ENCODE peak calls at places on chromosome 18, in six cellular contexts. One of them, this sample, is unnamed.

GRCh38 chr18:10414293-10414842 is 40.1 kb upstream of the APCDD1 start:
- DNase-seq in PC-3: no peak
- DNase-seq in cardiac muscle cell: no peak
- DNase-seq in A549: no peak
- DNase-seq in astrocyte: no peak
- DNase-seq in stomach: no peak
- DNase-seq in this sample: no peak

GRCh38 chr18:37180086-37180485 is 351.2 kb downstream of the KIAA1328 start:
- DNase-seq in PC-3: no peak
- DNase-seq in cardiac muscle cell: no peak
- DNase-seq in A549: no peak
- DNase-seq in astrocyte: no peak
- DNase-seq in stomach: no peak
- DNase-seq in this sample: no peak

GRCh38 chr18:12460874-12461273 is 53.1 kb downstream of the PRELID3A start:
- DNase-seq in PC-3: no peak
- DNase-seq in cardiac muscle cell: peak; percentile 83
- DNase-seq in A549: no peak
- DNase-seq in astrocyte: no peak
- DNase-seq in stomach: no peak
- DNase-seq in this sample: no peak

GRCh38 chr18:57833441-57834101 is 30.5 kb upstream of the ATP8B1 start:
- DNase-seq in PC-3: peak; percentile 23
- DNase-seq in cardiac muscle cell: no peak
- DNase-seq in A549: no peak
- DNase-seq in astrocyte: peak; percentile 51
- DNase-seq in stomach: no peak
- DNase-seq in this sample: peak; percentile 17

GRCh38 chr18:8177330-8178016 is 431.8 kb upstream of the RAB12 start:
- DNase-seq in PC-3: peak; percentile 20
- DNase-seq in cardiac muscle cell: peak; percentile 85
- DNase-seq in A549: no peak
- DNase-seq in astrocyte: peak; percentile 74
- DNase-seq in stomach: peak; percentile 28
- DNase-seq in this sample: peak; percentile 25

GRCh38 chr18:66193938-66194337 is 410.0 kb downstream of the CDH19 start:
- DNase-seq in PC-3: no peak
- DNase-seq in cardiac muscle cell: peak; percentile 54
- DNase-seq in A549: no peak
- DNase-seq in astrocyte: no peak
- DNase-seq in stomach: no peak
- DNase-seq in this sample: no peak

GRCh38 chr18:79853303-79853992 is 55.7 kb downstream of the KCNG2 start:
- DNase-seq in PC-3: no peak
- DNase-seq in cardiac muscle cell: no peak
- DNase-seq in A549: no peak
- DNase-seq in astrocyte: no peak
- DNase-seq in stomach: no peak
- DNase-seq in this sample: no peak

GRCh38 chr18:54948350-54948837 is 10.9 kb downstream of the CCDC68 start:
- DNase-seq in PC-3: peak; percentile 71
- DNase-seq in cardiac muscle cell: no peak
- DNase-seq in A549: no peak
- DNase-seq in astrocyte: no peak
- DNase-seq in stomach: no peak
- DNase-seq in this sample: no peak

GRCh38 chr18:44080054-44080453 is 600.6 kb upstream of the SETBP1 start:
- DNase-seq in PC-3: no peak
- DNase-seq in cardiac muscle cell: no peak
- DNase-seq in A549: no peak
- DNase-seq in astrocyte: peak; percentile 57
- DNase-seq in stomach: no peak
- DNase-seq in this sample: no peak

GRCh38 chr18:31685097-31686082 is 1.0 kb upstream of the B4GALT6 start:
- DNase-seq in PC-3: peak; percentile 48
- DNase-seq in cardiac muscle cell: peak; percentile 91
- DNase-seq in A549: peak; percentile 39
- DNase-seq in astrocyte: peak; percentile 69
- DNase-seq in stomach: peak; percentile 70
- DNase-seq in this sample: peak; percentile 36
- TF ChIP-seq CTCF in PC-3: no peak
- TF ChIP-seq CTCF in cardiac muscle cell: peak; percentile 44
- TF ChIP-seq CTCF in A549: peak; percentile 58
- TF ChIP-seq CTCF in astrocyte: no peak
- TF ChIP-seq CTCF in stomach: no peak
- TF ChIP-seq CTCF in this sample: peak; percentile 75

GRCh38 chr18:6994053-6994452 is 123.5 kb downstream of the LAMA1 start:
- DNase-seq in PC-3: no peak
- DNase-seq in cardiac muscle cell: peak; percentile 48
- DNase-seq in A549: no peak
- DNase-seq in astrocyte: no peak
- DNase-seq in stomach: no peak
- DNase-seq in this sample: peak; percentile 34
- H3K27ac ChIP-seq in PC-3: no peak overlapping the region
- H3K27ac ChIP-seq in cardiac muscle cell: peak overlapping the region; percentile 83
- H3K27ac ChIP-seq in A549: no peak overlapping the region
- H3K27ac ChIP-seq in astrocyte: no peak overlapping the region
- H3K27ac ChIP-seq in stomach: no peak overlapping the region
- H3K27ac ChIP-seq in this sample: peak overlapping the region; percentile 87

DNA sequence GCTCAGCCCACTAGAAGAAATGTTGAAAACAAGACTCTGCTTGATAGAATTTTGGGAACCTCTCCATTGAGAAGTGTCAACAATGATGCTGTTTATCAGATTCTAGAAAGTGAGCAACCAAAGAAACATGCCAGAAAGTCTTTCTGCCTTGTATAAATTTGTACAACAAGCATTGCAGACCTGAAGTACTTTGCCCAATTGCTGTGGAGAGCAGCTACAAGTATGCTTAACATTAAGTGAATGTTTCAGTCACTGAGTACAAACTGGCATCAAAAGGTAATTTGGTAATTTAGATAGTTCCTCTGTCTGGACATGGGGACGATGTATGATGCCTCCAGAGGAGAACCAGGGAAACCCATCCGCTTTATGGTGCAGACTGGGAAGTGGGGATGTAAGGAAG is 33.4 kb upstream of the SKA1 start:
- DNase-seq in PC-3: no peak
- DNase-seq in cardiac muscle cell: no peak
- DNase-seq in A549: no peak
- DNase-seq in astrocyte: no peak
- DNase-seq in stomach: no peak
- DNase-seq in this sample: no peak
- TF ChIP-seq CTCF in PC-3: no peak
- TF ChIP-seq CTCF in cardiac muscle cell: no peak
- TF ChIP-seq CTCF in A549: no peak
- TF ChIP-seq CTCF in astrocyte: no peak
- TF ChIP-seq CTCF in stomach: no peak
- TF ChIP-seq CTCF in this sample: no peak

DNA sequence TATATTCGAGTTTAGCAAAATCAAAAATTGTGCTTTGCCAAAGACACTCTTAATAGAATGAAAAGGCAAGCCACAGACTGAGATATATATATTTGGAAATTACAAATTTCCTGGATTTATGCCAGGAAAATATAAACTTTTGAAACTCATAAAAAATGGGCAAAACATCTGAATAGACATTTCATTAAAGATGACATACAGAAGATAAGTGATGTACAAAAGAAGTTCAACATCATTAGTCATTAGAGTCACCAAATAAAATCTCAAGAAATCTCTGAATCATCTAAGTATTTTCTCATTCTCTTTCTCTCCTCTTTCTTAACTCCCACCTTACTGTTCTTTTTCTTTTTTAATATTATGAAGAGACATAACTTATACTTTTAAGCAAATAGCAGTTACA is 921.1 kb downstream of the DSC3 start:
- DNase-seq in PC-3: peak; percentile 77
- DNase-seq in cardiac muscle cell: no peak
- DNase-seq in A549: no peak
- DNase-seq in astrocyte: no peak
- DNase-seq in stomach: no peak
- DNase-seq in this sample: no peak
- H3K27ac ChIP-seq in PC-3: peak overlapping the region; percentile 59
- H3K27ac ChIP-seq in cardiac muscle cell: no peak overlapping the region
- H3K27ac ChIP-seq in A549: no peak overlapping the region
- H3K27ac ChIP-seq in astrocyte: no peak overlapping the region
- H3K27ac ChIP-seq in stomach: no peak overlapping the region
- H3K27ac ChIP-seq in this sample: no peak overlapping the region

DNA sequence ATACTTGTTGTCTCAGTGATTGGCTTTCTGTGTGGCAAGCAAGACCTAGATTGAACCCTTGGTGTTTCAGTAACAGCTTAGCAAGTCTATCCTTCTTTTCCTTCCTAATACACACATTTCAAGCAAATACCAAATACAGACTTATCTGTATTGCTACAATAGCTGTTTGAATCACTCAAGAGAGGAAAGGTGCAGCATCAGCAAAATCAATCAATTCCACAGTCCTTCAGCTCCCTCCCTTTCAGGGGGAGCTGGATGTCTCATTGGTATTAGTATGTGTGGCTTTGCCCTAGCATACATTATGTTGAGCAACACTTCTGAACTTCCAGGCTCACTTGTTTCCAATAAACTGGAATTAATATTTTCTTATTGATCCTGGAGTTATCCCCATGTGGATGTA is 323.1 kb downstream of the TMX3 start:
- DNase-seq in PC-3: no peak
- DNase-seq in cardiac muscle cell: no peak
- DNase-seq in A549: no peak
- DNase-seq in astrocyte: no peak
- DNase-seq in stomach: no peak
- DNase-seq in this sample: no peak
- TF ChIP-seq CTCF in PC-3: no peak
- TF ChIP-seq CTCF in cardiac muscle cell: no peak
- TF ChIP-seq CTCF in A549: no peak
- TF ChIP-seq CTCF in astrocyte: no peak
- TF ChIP-seq CTCF in stomach: no peak
- TF ChIP-seq CTCF in this sample: no peak

DNA sequence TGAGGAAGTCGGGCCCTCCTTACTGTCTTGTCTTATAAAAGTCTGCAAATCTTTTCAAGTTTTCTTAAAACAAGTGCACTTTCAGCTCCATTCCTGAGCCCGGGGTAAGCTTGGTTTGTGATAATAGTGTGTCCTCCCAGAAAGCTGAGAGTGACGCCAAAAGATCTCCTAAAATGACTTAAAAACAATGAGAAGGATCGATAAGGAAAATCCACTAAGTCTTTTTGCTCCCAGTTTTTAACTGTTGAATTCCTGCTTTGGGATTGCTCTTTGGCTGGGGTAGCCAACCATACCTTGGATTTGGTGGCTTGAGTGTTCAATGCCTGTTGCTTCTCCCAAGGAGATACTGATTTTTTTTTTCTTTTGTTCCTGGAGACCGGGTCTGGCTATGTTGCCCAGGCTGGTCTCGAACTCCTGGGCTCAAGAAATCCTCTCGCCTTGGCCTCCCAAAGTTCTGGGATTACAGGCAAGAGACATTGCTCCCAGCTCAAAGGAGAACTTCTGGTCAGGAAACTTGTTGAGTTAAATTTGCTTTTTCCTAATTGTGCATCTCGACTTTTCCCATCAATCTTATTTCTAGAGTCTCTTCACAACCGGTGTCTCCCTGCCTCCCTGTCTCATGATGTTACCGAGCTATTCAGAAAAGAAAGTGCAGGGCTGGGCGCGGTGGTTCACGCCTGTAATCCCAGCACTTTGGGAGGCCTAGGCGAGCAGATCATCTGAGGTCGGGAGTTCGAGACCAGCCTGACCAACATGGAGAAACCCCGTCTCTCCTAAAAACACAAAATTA is 3.0 kb downstream of the TGIF1 start:
- DNase-seq in PC-3: no peak
- DNase-seq in cardiac muscle cell: no peak
- DNase-seq in A549: no peak
- DNase-seq in astrocyte: peak; percentile 25
- DNase-seq in stomach: peak; percentile 27
- DNase-seq in this sample: no peak
- H3K27ac ChIP-seq in PC-3: peak overlapping the region; percentile 95
- H3K27ac ChIP-seq in cardiac muscle cell: peak overlapping the region; percentile 94
- H3K27ac ChIP-seq in A549: peak overlapping the region; percentile 98
- H3K27ac ChIP-seq in astrocyte: peak overlapping the region; percentile 99
- H3K27ac ChIP-seq in stomach: peak overlapping the region; percentile 99
- H3K27ac ChIP-seq in this sample: peak overlapping the region; percentile 100

DNA sequence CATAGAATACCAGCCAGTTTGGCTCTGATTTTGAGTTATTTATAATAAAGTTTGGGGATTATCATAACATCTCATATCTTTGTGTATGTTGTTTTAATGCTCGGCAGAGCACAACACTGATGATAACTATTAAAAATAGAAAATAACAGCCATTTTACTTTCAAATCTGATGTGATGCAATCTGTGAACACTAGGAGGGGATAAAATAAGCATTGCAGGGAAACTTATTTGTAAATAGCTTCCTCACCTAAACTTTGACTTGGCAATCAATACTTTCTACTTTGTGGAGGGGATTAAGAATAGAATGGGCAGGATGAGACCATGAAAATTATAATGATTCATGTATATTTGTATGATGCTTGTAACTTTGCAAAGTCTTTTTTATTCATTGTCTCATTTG is 54.4 kb downstream of the USP14 start:
- DNase-seq in PC-3: no peak
- DNase-seq in cardiac muscle cell: no peak
- DNase-seq in A549: no peak
- DNase-seq in astrocyte: no peak
- DNase-seq in stomach: no peak
- DNase-seq in this sample: no peak
- TF ChIP-seq CTCF in PC-3: peak; percentile 48
- TF ChIP-seq CTCF in cardiac muscle cell: no peak
- TF ChIP-seq CTCF in A549: no peak
- TF ChIP-seq CTCF in astrocyte: no peak
- TF ChIP-seq CTCF in stomach: no peak
- TF ChIP-seq CTCF in this sample: no peak

DNA sequence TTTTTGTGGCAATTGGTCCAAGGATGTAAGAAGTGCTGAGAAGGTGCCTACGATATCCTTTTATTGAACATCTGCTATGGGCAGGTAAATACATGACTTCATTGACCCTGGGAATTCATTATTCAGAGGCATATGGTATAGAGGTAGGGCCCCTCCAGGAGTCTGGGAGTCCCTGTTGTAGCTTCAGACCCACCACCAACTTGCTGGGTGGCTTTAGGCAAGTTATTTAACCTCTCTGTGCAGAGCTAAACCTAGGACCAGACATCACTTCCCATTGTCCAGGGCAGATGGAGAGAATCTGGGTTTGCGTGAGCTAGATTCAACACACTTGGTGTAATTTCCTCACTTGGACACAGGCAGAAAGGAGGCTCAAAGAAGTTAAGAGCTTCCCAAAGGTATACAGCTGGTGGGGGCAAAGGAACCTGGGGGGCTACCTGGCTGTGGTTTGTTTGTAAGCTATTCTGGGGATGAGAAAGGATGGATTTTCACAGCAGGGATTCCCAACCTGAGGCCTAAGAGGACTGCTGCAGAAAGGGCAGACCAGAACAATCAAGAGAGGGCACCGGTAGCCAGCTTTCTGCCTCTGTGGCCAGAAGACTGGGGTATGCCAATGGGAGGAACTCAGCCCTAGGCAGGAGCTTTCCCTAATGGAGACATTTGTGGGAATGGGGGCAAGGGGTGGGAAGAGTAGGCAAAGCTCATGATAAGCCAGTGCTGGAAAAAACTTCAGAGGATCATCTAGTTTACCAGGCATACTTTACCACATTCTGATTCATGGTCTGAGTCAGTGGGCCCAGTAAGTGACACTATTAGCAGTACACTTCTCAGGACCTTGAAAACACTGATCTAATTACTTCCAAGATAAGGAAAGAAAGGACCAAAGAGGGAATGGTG is 102.7 kb upstream of the SMAD2 start:
- DNase-seq in PC-3: peak; percentile 47
- DNase-seq in cardiac muscle cell: no peak
- DNase-seq in A549: no peak
- DNase-seq in astrocyte: peak; percentile 84
- DNase-seq in stomach: no peak
- DNase-seq in this sample: no peak
- H3K27ac ChIP-seq in PC-3: no peak overlapping the region
- H3K27ac ChIP-seq in cardiac muscle cell: no peak overlapping the region
- H3K27ac ChIP-seq in A549: no peak overlapping the region
- H3K27ac ChIP-seq in astrocyte: no peak overlapping the region
- H3K27ac ChIP-seq in stomach: peak overlapping the region; percentile 60
- H3K27ac ChIP-seq in this sample: peak overlapping the region; percentile 50

This sample was measured in RWPE1.